ENCODE peak calls at places on chromosomes 12 and 14, in eight cellular contexts. E, X, T, Z, I, R, H and D are unnamed samples.

GRCh38 chr14:104082807-104083206 is 2.7 kb upstream of the ASPG start:
- DNase-seq in Z (no peak), I (no peak), R (no peak), T (no peak), H (no peak), X (no peak), E (no peak), D (no peak)

GRCh38 chr14:102524026-102524450 is 14.5 kb upstream of the ANKRD9 start:
- DNase-seq in T (no peak), R (no peak), Z (no peak), H (no peak), E (no peak), I (no peak), X (no peak), D (no peak)

GRCh38 chr12:4506430-4506829 is 32.3 kb upstream of the RAD51AP1 start:
- DNase-seq in E (no peak), R (no peak), X (no peak), T (no peak), H (no peak), Z (no peak), I (no peak), D (no peak)

GRCh38 chr12:31524791-31525495 is 66.0 kb downstream of the DENND5B start:
- DNase-seq in T (peak), X (no peak), R (no peak), E (no peak), I (peak), H (no peak), Z (peak), D (no peak)

GRCh38 chr14:97178781-97179180 is 381.6 kb downstream of the VRK1 start:
- DNase-seq in Z (peak), E (no peak), I (peak), X (no peak), H (no peak), R (no peak), T (peak), D (no peak)

GRCh38 chr12:123734268-123734667 is 22.1 kb downstream of the ATP6V0A2 start:
- DNase-seq in H (no peak), T (no peak), R (no peak), X (no peak), I (no peak), E (no peak), Z (no peak), D (no peak)

GRCh38 chr14:105491366-105492006 is 440 bp downstream of the TEDC1 start:
- DNase-seq in R (peak), X (peak), H (peak), Z (peak), T (peak), E (peak), I (peak), D (peak)

GRCh38 chr12:117339104-117339503 is 22.3 kb downstream of the NOS1 start:
- DNase-seq in I (no peak), T (no peak), H (no peak), X (no peak), Z (no peak), E (no peak), R (no peak), D (no peak)

GRCh38 chr14:105083926-105084685 is 18.9 kb upstream of the GPR132 start:
- DNase-seq in R (no peak), T (no peak), I (no peak), E (no peak), X (no peak), Z (no peak), H (no peak), D (no peak)

GRCh38 chr12:88228720-88229119 is 86.6 kb downstream of the TMTC3 start:
- DNase-seq in Z (no peak), E (no peak), X (no peak), R (no peak), I (no peak), T (no peak), H (no peak), D (no peak)

GRCh38 chr12:92369643-92370042 is 224.0 kb upstream of the BTG1 start:
- DNase-seq in I (no peak), T (peak), R (no peak), E (peak), H (no peak), Z (no peak), X (no peak), D (no peak)

GRCh38 chr14:49621114-49621881 is 699 bp downstream of the MGAT2 start:
- DNase-seq in Z (peak), R (peak), I (peak), T (peak), X (peak), H (no peak), E (no peak), D (no peak)

GRCh38 chr14:61678966-61679365 is 16.3 kb upstream of the HIF1A start:
- DNase-seq in E (no peak), T (peak), H (no peak), Z (peak), R (no peak), X (peak), I (no peak), D (no peak)

GRCh38 chr14:50103558-50103957 is 12.8 kb downstream of the VCPKMT start:
- DNase-seq in T (no peak), H (no peak), X (no peak), Z (no peak), E (no peak), R (no peak), I (peak), D (no peak)

GRCh38 chr12:84035766-84036165 is 876.8 kb downstream of the SLC6A15 start:
- DNase-seq in E (no peak), H (no peak), Z (no peak), I (no peak), X (no peak), R (no peak), T (no peak), D (no peak)

GRCh38 chr14:69260979-69261605 is 1.1 kb downstream of the GALNT16 start:
- DNase-seq in R (no peak), I (no peak), E (no peak), X (peak), H (no peak), T (peak), Z (no peak), D (no peak)